ENCODE peak calls at places on chromosomes 1 and 21, in eight cellular contexts. I, Q, K, U, N, R, F and A are unnamed samples. For H3K27me3, the result is how much of the 10 kb centered on the place peaks cover.

GRCh38 chr1:233245191-233245765 is 50.2 kb downstream of the PCNX2 start:
- DNase-seq in I (no peak), Q (no peak), K (no peak), U (no peak), N (no peak), R (no peak), F (no peak), A (no peak)

GRCh38 chr1:21629971-21630370 is 39.2 kb downstream of the RAP1GAP start:
- DNase-seq in I (no peak), Q (no peak), K (no peak), U (no peak), N (no peak), R (no peak), F (no peak), A (no peak)

GRCh38 chr1:184770176-184770575 is 15.5 kb upstream of the EDEM3 start:
- DNase-seq in I (no peak), Q (no peak), K (no peak), U (no peak), N (no peak), R (no peak), F (no peak), A (no peak)

GRCh38 chr1:110058591-110058990 is 11.9 kb downstream of the ALX3 start:
- DNase-seq in I (no peak), Q (no peak), K (no peak), U (no peak), N (no peak), R (no peak), F (no peak), A (no peak)

GRCh38 chr1:208292913-208293312 is 48.7 kb upstream of the PLXNA2 start:
- DNase-seq in I (no peak), Q (no peak), K (no peak), U (no peak), N (no peak), R (no peak), F (no peak), A (no peak)

GRCh38 chr21:44658913-44659595 is 1.3 kb downstream of the KRTAP12-3 start:
- DNase-seq in I (no peak), Q (no peak), K (no peak), U (no peak), N (no peak), R (no peak), F (no peak), A (peak)

GRCh38 chr1:147833231-147833840 is 69.3 kb upstream of the GJA8 start:
- DNase-seq in I (no peak), Q (peak), K (no peak), U (no peak), N (peak), R (no peak), F (no peak), A (no peak)

GRCh38 chr1:240234477-240235225 is 143.0 kb downstream of the FMN2 start:
- DNase-seq in I (no peak), Q (no peak), K (no peak), U (no peak), N (no peak), R (no peak), F (no peak), A (no peak)

GRCh38 chr21:33640697-33641338 is 723 bp downstream of the CRYZL1 start:
- DNase-seq in I (no peak), Q (no peak), K (no peak), U (peak), N (peak), R (no peak), F (peak), A (no peak)

GRCh38 chr1:221783936-221784335 is 42.0 kb upstream of the DUSP10 start:
- DNase-seq in I (no peak), Q (no peak), K (no peak), U (no peak), N (no peak), R (no peak), F (no peak), A (no peak)

GRCh38 chr1:96927125-96927524 is 205.5 kb downstream of the PTBP2 start:
- DNase-seq in I (no peak), Q (no peak), K (no peak), U (peak), N (no peak), R (no peak), F (no peak), A (no peak)

GRCh38 chr21:42599962-42600361 is 53.5 kb upstream of the PDE9A start:
- DNase-seq in I (no peak), Q (peak), K (no peak), U (no peak), N (no peak), R (no peak), F (no peak), A (no peak)

GRCh38 chr1:115465802-115466363 is 127.8 kb upstream of the NGF start:
- DNase-seq in I (no peak), Q (no peak), K (no peak), U (no peak), N (no peak), R (no peak), F (no peak), A (no peak)

GRCh38 chr1:248841702-248842395 is 3.8 kb downstream of the ZNF672 start:
- DNase-seq in I (peak), Q (no peak), K (peak), U (peak), N (peak), R (peak), F (peak), A (peak)

GRCh38 chr1:226863446-226863845 is 7.0 kb upstream of the PSEN2 start:
- DNase-seq in I (no peak), Q (no peak), K (no peak), U (no peak), N (no peak), R (peak), F (no peak), A (no peak)

GRCh38 chr1:15833842-15834405 is 13.6 kb upstream of the SPEN start:
- DNase-seq in I (no peak), Q (no peak), K (no peak), U (no peak), N (no peak), R (no peak), F (no peak), A (no peak)
- H3K4me3 ChIP-seq in I (peak), Q (peak), K (peak), U (peak), N (peak), R (peak), F (peak), A (peak)

DNA sequence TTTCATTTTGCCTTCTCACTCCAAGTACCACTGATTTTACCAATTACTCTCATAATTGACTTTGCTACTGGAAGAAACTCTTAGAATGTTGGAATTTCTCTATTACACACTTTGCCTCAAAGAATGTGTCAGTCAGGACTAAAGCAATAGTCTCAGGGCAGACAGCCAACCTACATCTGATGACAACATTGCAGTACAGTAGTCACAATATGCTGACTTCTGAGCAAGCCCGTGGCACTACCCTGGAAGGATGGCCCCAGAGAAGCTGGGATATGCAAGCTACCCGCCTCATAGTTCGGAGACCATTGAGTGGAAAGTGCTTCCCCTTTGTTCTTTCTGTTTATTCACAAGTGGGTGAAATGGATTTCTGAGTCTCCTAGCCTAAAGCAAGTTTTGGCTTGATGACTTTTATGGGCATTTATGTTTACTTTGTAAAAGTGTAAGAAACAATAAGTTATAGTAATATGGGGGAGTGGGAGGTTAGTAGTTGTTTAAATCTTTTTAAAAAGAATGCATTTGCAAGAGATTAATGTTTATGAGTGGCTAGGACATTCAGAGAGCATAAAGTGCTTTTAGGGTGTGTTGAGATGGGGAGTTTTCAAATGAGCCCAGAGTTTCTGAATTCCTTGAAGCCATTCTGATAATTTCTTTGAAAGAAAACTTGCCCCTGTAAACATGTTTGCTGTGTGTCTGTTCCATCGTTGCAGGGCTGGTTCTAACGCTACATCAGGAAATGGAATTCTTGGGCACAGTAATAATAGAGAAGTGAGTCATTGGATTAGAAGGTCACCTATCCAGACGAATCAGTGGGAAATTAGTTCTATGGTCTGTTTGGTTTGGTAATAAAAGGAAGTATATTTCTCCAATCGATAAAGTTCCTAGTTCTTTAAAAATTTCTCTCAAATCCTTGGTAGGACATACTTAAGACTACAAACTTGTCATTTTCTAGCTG is 63.8 kb downstream of the LMO4 start:
- DNase-seq in I (no peak), Q (no peak), K (no peak), U (no peak), N (peak), R (no peak), F (no peak), A (no peak)
- H3K27ac ChIP-seq in I (no peak), Q (peak), K (no peak), U (no peak), N (peak), R (no peak), F (no peak), A (no peak)

DNA sequence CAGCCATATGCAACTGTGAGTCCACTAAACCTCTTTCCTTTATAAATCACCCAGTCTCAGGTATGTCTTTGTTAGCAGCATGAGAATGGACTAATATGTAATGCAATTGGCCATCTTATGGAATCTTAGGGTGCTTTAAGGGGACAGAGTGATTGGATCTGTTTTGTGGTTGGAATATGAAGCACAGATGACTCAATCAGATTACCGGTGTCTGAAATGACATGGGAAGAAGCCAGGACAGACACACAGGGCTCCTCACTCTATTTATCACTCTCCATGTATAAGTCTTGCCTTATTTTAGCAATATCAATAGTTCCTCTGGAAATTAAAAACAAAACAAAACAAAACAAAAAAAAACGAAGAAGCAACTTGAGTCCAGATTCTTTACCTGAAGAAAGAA is 12.9 kb downstream of the KCNJ6 start:
- DNase-seq in I (no peak), Q (no peak), K (no peak), U (no peak), N (no peak), R (no peak), F (no peak), A (no peak)
- H3K27me3 ChIP-seq in I (under half), Q (under half), K (under half), U (under half), N (under half), R (under half), F (under half), A (under half)

GRCh38 chr1:247447162-247447909 is 10.6 kb downstream of the OR2B11 start:
- DNase-seq in I (no peak), Q (no peak), K (no peak), U (no peak), N (no peak), R (no peak), F (no peak), A (no peak)
- H3K4me3 ChIP-seq in I (peak), Q (no peak), K (peak), U (peak), N (peak), R (no peak), F (no peak), A (peak)

GRCh38 chr1:18197299-18197698 is 89.7 kb downstream of the IGSF21 start:
- DNase-seq in I (no peak), Q (no peak), K (no peak), U (no peak), N (no peak), R (no peak), F (no peak), A (no peak)
- H3K27ac ChIP-seq in I (no peak), Q (no peak), K (no peak), U (no peak), N (no peak), R (no peak), F (no peak), A (no peak)

DNA sequence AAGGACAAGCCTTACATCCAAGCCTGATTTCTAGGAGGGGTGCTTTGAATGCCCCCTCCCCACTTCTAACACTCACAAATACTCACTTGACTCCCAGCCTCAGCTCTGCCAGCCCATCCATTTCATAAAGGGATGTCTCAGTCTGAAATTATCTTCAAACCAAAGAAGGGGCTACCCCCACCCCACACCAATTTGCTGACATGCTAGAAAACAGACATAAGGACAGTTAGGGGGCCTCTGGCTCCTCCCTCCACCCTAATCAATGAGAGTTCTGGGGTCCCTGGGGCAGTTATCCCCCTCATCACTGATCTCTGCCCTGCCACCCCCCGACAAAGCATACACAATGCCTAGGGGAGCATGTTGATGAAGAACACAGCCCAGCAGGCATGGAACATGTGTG is 58.8 kb downstream of the RHBG start:
- DNase-seq in I (no peak), Q (no peak), K (no peak), U (no peak), N (no peak), R (no peak), F (no peak), A (no peak)
- H3K27me3 ChIP-seq in I (half or more), Q (half or more), K (half or more), U (half or more), N (half or more), R (under half), F (under half), A (under half)

GRCh38 chr1:45327644-45328515 is 1.2 kb downstream of the HPDL start:
- DNase-seq in I (no peak), Q (no peak), K (no peak), U (no peak), N (no peak), R (no peak), F (no peak), A (no peak)
- H3K4me3 ChIP-seq in I (peak), Q (no peak), K (peak), U (no peak), N (no peak), R (no peak), F (no peak), A (no peak)

DNA sequence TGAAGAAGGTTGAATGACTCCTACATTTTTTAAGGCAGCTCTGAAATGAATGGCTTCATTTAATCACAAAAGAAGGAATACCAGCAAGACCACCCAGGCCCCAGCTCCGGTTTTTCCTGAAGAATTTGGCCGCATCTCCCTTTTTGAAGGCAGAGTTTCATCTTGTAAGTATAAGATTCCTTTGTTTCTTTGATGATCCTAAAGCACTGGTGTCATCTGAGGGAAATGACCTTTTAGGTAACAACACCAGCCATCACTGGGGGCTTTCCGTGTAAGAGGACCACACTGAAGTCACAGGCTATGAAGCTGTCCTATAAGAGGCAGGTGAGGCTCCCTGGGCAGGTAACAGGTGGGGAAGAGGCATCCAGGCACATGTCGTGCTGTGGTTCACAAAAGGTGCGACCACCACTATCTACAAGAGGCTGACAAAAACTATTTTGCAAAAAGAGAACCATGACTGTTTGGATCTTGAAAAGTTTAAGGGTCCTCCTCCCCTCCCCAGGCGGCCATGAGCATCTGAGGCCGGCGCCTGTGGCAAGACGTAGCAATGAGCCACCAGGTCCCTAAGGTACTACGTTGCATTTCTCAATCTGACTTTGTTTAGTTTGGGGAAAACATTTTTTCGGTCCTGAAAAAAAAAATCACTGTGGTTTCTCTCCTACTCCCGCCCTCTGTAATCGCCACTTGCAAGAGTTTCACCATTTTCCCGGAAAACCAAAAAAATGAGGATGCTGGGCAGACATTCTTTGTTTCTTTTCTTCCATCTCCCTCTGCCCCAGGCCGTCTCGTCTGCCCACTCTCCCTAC is 46.3 kb upstream of the IRF2BP2 start:
- DNase-seq in I (no peak), Q (no peak), K (no peak), U (no peak), N (no peak), R (no peak), F (no peak), A (no peak)
- H3K27ac ChIP-seq in I (no peak), Q (peak), K (no peak), U (no peak), N (no peak), R (no peak), F (no peak), A (no peak)